ENCODE peak calls at places on chromosomes 1 and 21, in nine cellular contexts. V, A, X, I, H, Q, Y, T and P are unnamed samples.

GRCh38 chr1:179175011-179175934 is 54.2 kb downstream of the ABL2 start:
- DNase-seq in Q (no peak), V (peak), H (peak), X (peak), T (no peak), Y (peak), I (no peak), A (peak), P (no peak)

GRCh38 chr1:15358565-15359133 is 51.0 kb upstream of the EFHD2 start:
- DNase-seq in I (no peak), V (no peak), T (no peak), Y (no peak), Q (no peak), A (no peak), H (no peak), X (no peak), P (no peak)

GRCh38 chr1:55547441-55547840 is 332.3 kb upstream of the USP24 start:
- DNase-seq in Q (peak), I (no peak), H (peak), A (no peak), T (no peak), X (no peak), V (peak), Y (no peak), P (no peak)

GRCh38 chr1:150186789-150187559 is 37.3 kb downstream of the PLEKHO1 start:
- DNase-seq in Q (peak), I (peak), T (peak), Y (peak), V (peak), X (peak), A (peak), H (peak), P (no peak)

GRCh38 chr1:246901874-246902273 is 29.9 kb downstream of the AHCTF1 start:
- DNase-seq in V (no peak), I (no peak), Y (no peak), Q (no peak), X (no peak), T (no peak), H (no peak), A (no peak), P (no peak)

GRCh38 chr1:13950637-13951036 is 250.6 kb downstream of the PRDM2 start:
- DNase-seq in Q (no peak), V (no peak), Y (no peak), H (no peak), A (no peak), T (peak), X (no peak), I (no peak), P (no peak)

GRCh38 chr1:231032963-231033362 is 7.1 kb downstream of the FAM89A start:
- DNase-seq in X (no peak), H (peak), I (no peak), Y (no peak), Q (no peak), A (no peak), V (no peak), T (no peak), P (no peak)

GRCh38 chr1:84450916-84451315 is 28.1 kb upstream of the RPF1 start:
- DNase-seq in H (no peak), Q (no peak), A (no peak), X (peak), I (no peak), Y (peak), V (no peak), T (no peak), P (no peak)

GRCh38 chr21:29520146-29520545 is 221.4 kb downstream of the BACH1 start:
- DNase-seq in H (no peak), I (no peak), Y (no peak), V (peak), X (no peak), A (no peak), Q (no peak), T (no peak), P (no peak)

GRCh38 chr1:47222476-47222875 is 9.5 kb downstream of the TAL1 start:
- DNase-seq in A (no peak), T (no peak), Y (no peak), V (no peak), I (no peak), Q (no peak), X (no peak), H (no peak), P (no peak)

GRCh38 chr1:162107911-162108310 is 38.4 kb downstream of the NOS1AP start:
- DNase-seq in Y (peak), V (no peak), T (no peak), H (no peak), A (no peak), I (no peak), X (no peak), Q (no peak), P (no peak)

GRCh38 chr21:35316933-35317332 is 267.8 kb upstream of the RUNX1 start:
- DNase-seq in H (peak), A (peak), X (peak), I (no peak), Q (peak), V (no peak), Y (peak), T (no peak), P (no peak)

GRCh38 chr21:14479387-14479786 is 66.7 kb downstream of the SAMSN1 start:
- DNase-seq in T (no peak), V (no peak), Y (no peak), A (no peak), H (no peak), Q (peak), X (no peak), I (no peak), P (no peak)

GRCh38 chr1:214377886-214378285 is 96.9 kb downstream of the SMYD2 start:
- DNase-seq in A (no peak), H (peak), T (no peak), V (peak), I (no peak), Q (no peak), X (no peak), Y (peak), P (no peak)

GRCh38 chr1:4517559-4517958 is 136.8 kb upstream of the AJAP1 start:
- DNase-seq in Y (no peak), H (no peak), A (no peak), V (no peak), I (no peak), X (no peak), Q (no peak), T (no peak), P (no peak)

GRCh38 chr1:186297439-186297838 is 77.6 kb downstream of the TPR start:
- DNase-seq in Y (peak), T (no peak), I (no peak), V (no peak), Q (no peak), X (no peak), H (no peak), A (no peak), P (no peak)

GRCh38 chr1:117067528-117068370 is 7.6 kb downstream of the TTF2 start:
- DNase-seq in H (peak), A (peak), V (peak), Y (peak), T (peak), Q (peak), I (peak), X (peak), P (no peak)

GRCh38 chr1:231138221-231138620 is 23.6 kb upstream of the TRIM67 start:
- DNase-seq in A (no peak), X (no peak), I (no peak), T (no peak), H (peak), Y (no peak), V (no peak), Q (no peak), P (no peak)

GRCh38 chr1:88276158-88276557 is 407.9 kb upstream of the PKN2 start:
- DNase-seq in A (no peak), H (no peak), Q (no peak), V (peak), X (peak), Y (peak), I (no peak), T (no peak), P (no peak)

GRCh38 chr1:187490261-187490660 is 661.5 kb downstream of the PLA2G4A start:
- DNase-seq in H (no peak), I (no peak), V (no peak), X (no peak), Y (no peak), T (no peak), Q (no peak), A (no peak), P (no peak)

GRCh38 chr1:61238371-61238689 is 156.0 kb downstream of the NFIA start:
- DNase-seq in V (no peak), T (peak), Q (no peak), H (no peak), Y (no peak), A (no peak), I (no peak), X (no peak), P (no peak)

GRCh38 chr1:223233410-223234163 is 90.5 kb upstream of the TLR5 start:
- DNase-seq in T (no peak), I (peak), Y (peak), H (peak), Q (peak), V (peak), A (peak), X (peak), P (no peak)

GRCh38 chr1:9145021-9145668 is 16.2 kb upstream of the GPR157 start:
- DNase-seq in Q (peak), H (peak), V (peak), X (peak), Y (peak), A (peak), T (no peak), I (no peak), P (no peak)

GRCh38 chr1:20366766-20367602 is 76.3 kb downstream of the VWA5B1 start:
- DNase-seq in A (peak), H (peak), I (peak), V (peak), Y (peak), T (peak), Q (peak), X (peak), P (no peak)

GRCh38 chr1:19762175-19762779 is 37.4 kb downstream of the TMCO4 start:
- DNase-seq in X (no peak), I (peak), T (peak), Q (peak), V (no peak), Y (peak), A (peak), H (peak), P (no peak)

GRCh38 chr1:153796786-153797659 is 21.8 kb downstream of the SLC27A3 start:
- DNase-seq in T (peak), Y (peak), H (peak), Q (peak), I (peak), X (peak), V (peak), A (peak), P (peak)

GRCh38 chr21:15624646-15625045 is 105.1 kb upstream of the USP25 start:
- DNase-seq in Y (no peak), A (no peak), H (no peak), V (no peak), X (peak), T (no peak), I (no peak), Q (no peak), P (no peak)

GRCh38 chr1:58813361-58813760 is 29.5 kb upstream of the JUN start:
- DNase-seq in T (no peak), X (no peak), I (no peak), A (no peak), V (no peak), Q (no peak), H (no peak), Y (no peak), P (no peak)

GRCh38 chr1:178086294-178087255 is 7.3 kb upstream of the RASAL2 start:
- DNase-seq in Y (peak), H (peak), I (peak), V (peak), X (no peak), T (no peak), Q (no peak), A (no peak), P (no peak)

GRCh38 chr1:8004803-8005573 is 21.1 kb downstream of the ERRFI1 start:
- DNase-seq in A (peak), V (peak), T (no peak), Y (peak), X (peak), I (peak), H (peak), Q (peak), P (no peak)

GRCh38 chr1:10867138-10867721 is 70.8 kb upstream of the CASZ1 start:
- DNase-seq in T (peak), I (peak), Y (peak), X (no peak), H (peak), Q (peak), A (peak), V (no peak), P (no peak)

GRCh38 chr1:162976628-162977027 is 92.5 kb upstream of the RGS4 start:
- DNase-seq in X (peak), Y (no peak), I (no peak), Q (no peak), V (no peak), T (no peak), H (no peak), A (no peak), P (no peak)

GRCh38 chr1:172325562-172325961 is 94.9 kb upstream of the C1orf105 start:
- DNase-seq in X (peak), T (no peak), V (peak), I (no peak), Y (peak), Q (peak), H (peak), A (no peak), P (no peak)

GRCh38 chr21:33540711-33541104 is 1.2 kb downstream of the GART start:
- DNase-seq in V (no peak), X (no peak), T (peak), H (no peak), Q (peak), Y (no peak), I (no peak), A (no peak), P (no peak)

GRCh38 chr1:57086141-57086540 is 120.3 kb upstream of the C8B start:
- DNase-seq in Y (no peak), Q (no peak), A (no peak), I (no peak), H (no peak), V (no peak), X (no peak), T (no peak), P (no peak)

GRCh38 chr21:39601194-39601940 is 11.4 kb upstream of the B3GALT5 start:
- DNase-seq in H (no peak), Y (no peak), I (no peak), T (no peak), Q (no peak), X (no peak), A (no peak), V (no peak), P (no peak)

GRCh38 chr1:44547361-44547760 is 126.9 kb downstream of the TMEM53 start:
- DNase-seq in H (no peak), X (no peak), Y (no peak), T (no peak), I (no peak), Q (no peak), A (no peak), V (no peak), P (no peak)

GRCh38 chr1:220776725-220777326 is 9.9 kb upstream of the MTARC1 start:
- DNase-seq in I (peak), A (peak), X (peak), H (peak), Q (peak), T (peak), Y (peak), V (peak), P (no peak)

DNA sequence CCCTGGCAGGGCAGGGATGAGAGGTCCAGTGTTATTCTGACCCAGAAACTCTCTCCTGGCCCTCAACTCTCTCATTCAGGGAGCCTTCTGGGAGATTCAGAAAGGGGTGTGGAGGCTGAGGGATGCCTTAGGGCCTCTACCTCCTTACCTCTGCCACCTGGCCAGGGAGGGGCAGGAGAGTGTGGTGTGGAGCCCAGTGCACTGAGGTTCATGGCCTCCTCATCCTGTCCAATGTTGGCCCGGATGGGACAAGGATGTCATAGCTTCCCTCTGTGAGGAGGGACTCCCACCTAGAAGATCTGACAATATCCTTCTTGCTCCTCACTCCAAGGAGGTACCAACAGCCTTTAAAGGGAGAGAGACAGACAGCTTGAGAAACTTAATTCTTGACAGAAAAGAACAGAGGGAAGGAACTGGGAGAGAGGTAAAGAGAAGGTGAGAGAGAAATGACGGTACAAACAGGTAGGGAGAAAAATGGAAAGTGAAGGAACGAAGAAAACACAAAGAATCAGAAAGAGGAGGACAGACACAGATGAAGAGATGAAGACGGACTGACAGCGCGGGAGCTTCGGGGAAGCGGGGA is 783 bp downstream of the BEND5 start:
- DNase-seq in A (no peak), T (no peak), X (no peak), I (no peak), Q (no peak), Y (no peak), H (no peak), V (no peak), P (no peak)
- H3K4me3 ChIP-seq in A (peak), T (peak), X (no peak), I (peak), Q (peak), Y (no peak), H (no peak), V (peak), P (no peak)

DNA sequence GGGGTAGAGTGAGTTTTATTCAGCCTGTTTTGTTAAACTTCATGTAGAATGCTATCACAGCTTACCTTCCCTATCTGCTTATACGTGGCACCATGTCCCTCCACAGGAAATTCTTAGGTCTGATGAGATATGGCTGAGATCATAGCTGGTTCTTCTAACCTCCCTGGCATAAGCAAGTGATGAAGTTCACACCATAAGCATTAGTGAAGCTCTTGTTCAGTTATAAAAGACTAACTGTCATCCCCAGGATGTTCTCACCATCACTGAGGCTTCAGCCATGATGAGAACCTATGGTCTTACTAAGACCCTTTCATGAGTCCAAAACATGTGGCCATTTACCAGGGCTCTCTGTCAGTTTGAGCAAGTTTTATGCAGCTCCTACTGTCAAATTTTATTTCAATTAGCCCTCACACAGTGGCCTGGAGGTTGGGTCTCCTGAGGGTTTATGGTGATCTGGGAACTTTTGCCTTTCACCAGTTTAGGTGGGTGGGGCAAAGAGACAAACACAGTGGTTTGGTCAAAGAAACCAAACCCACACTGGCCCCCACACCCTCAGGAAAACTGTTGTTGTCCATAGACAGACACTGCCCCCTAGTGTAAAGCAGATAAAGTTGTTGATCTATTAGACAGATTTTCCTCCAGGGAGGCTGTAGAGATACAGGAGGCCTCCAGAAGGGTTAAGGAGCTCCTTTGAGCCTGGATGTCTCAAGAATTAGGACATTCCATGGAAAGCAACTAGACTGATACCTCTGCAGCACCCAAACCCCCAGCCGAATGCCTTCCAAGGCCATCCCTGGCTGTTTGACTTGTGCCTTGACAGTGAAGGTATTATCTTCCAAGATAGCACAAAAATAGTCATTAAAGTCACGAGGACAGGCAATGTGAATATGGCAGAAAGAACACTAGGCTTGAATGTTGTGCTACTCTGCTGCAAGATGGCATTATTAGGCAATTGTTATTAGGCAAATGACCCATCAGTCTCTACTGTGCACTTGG is 5.0 kb downstream of the SLC22A15 start:
- DNase-seq in H (peak), T (peak), Y (peak), A (peak), Q (peak), X (peak), V (peak), I (peak), P (no peak)
- TF ChIP-seq CTCF in H (peak), T (peak), Y (peak), A (peak), Q (peak), X (peak), V (peak), I (peak), P (peak)

GRCh38 chr1:111738436-111739221 is 566 bp downstream of the INKA2 start:
- DNase-seq in I (peak), Q (peak), A (peak), H (peak), V (peak), X (peak), Y (peak), T (peak), P (no peak)

GRCh38 chr1:111735858-111736544 is 3.2 kb downstream of the INKA2 start:
- DNase-seq in I (no peak), Q (no peak), H (peak), A (no peak), X (no peak), T (peak), Y (peak), V (no peak), P (no peak)

GRCh38 chr1:111738133-111738435 is 1.1 kb downstream of the INKA2 start:
- DNase-seq in A (no peak), X (no peak), I (no peak), V (no peak), H (no peak), Q (no peak), T (no peak), Y (no peak), P (no peak)

GRCh38 chr1:111736548-111737215 is 2.5 kb downstream of the INKA2 start:
- DNase-seq in Y (peak), A (peak), I (peak), X (no peak), V (no peak), H (peak), T (no peak), Q (no peak), P (no peak)

GRCh38 chr1:111737216-111738132 is 1.7 kb downstream of the INKA2 start:
- DNase-seq in I (no peak), Q (no peak), A (no peak), V (no peak), T (no peak), Y (no peak), H (no peak), X (no peak), P (no peak)
- H3K4me3 ChIP-seq in I (peak), Q (peak), A (no peak), V (peak), T (peak), Y (peak), H (no peak), X (peak), P (peak)

DNA sequence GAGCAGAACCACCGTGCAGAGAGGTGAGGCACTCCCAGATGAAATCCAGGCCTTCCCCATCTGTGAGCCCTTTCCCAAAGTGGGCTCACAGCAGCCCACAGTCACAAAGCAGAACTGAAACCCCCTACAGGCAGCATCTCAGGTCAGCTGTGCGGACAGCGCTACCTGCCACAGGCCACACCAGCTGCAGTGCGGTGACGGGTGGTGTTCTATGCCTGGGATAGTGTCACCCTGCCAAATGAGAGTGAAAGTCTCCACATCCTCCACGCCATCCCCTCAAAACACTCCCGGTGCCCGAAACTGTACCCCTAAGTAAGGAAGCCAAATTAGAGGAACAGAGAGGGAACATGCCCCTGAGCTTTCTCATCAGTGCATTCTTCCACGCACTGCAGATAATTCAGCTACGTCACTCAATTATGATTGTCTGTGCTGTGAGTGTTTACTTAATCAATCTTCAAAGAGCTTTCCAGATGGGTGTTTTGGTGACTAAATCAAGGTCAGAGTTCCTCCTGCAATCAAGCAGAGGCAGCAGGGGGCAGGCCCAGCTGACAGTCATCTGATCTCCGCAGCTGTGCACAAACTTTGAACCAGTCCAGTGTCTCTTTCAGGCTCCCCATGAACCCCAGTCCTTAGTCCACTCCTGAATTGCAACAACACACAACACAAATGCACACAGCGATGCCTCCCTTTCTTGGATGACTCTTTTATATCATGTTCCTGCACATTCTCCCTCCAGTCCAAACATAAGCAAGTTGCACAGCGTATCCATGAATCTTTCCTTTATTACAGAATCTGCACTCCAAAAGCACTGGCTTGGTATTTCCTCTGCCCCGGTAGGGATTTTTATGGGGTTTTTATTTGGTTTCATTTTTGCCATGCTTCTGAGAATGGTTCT is 150.0 kb downstream of the TOMM20 start:
- DNase-seq in X (peak), Q (peak), T (no peak), A (peak), H (peak), I (no peak), V (peak), Y (peak), P (peak)
- TF ChIP-seq CTCF in X (peak), Q (no peak), T (no peak), A (no peak), H (peak), I (no peak), V (peak), Y (no peak), P (no peak)